ENCODE peak calls at places on chromosomes 3 and 15, in five cellular contexts. One of them, this sample, is unnamed.
A peak's percentile ranks its signal among the peaks of the same experiment; 100 is the strongest.

GRCh38 chr3:55564709-55565108 is 77.6 kb upstream of the WNT5A start:
- DNase-seq in CD8-positive, alpha-beta T cell: no peak
- DNase-seq in GM23338: no peak
- DNase-seq in substantia nigra: no peak
- DNase-seq in stimulated activated CD4-positive, alpha-beta T cell treated with anti-CD3 and anti-CD28 coated beads, Interleukin-15, amount 100 ng/mL, for 24 hours: no peak
- DNase-seq in this sample: no peak

GRCh38 chr15:51907136-51907862 is 64.3 kb downstream of the LEO1 start:
- DNase-seq in CD8-positive, alpha-beta T cell: no peak
- DNase-seq in GM23338: peak; percentile 60
- DNase-seq in substantia nigra: no peak
- DNase-seq in stimulated activated CD4-positive, alpha-beta T cell treated with anti-CD3 and anti-CD28 coated beads, Interleukin-15, amount 100 ng/mL, for 24 hours: no peak
- DNase-seq in this sample: no peak

GRCh38 chr15:100863406-100864198 is 16.0 kb upstream of the ALDH1A3 start:
- DNase-seq in CD8-positive, alpha-beta T cell: no peak
- DNase-seq in GM23338: no peak
- DNase-seq in substantia nigra: peak; percentile 59
- DNase-seq in stimulated activated CD4-positive, alpha-beta T cell treated with anti-CD3 and anti-CD28 coated beads, Interleukin-15, amount 100 ng/mL, for 24 hours: no peak
- DNase-seq in this sample: peak; percentile 58

GRCh38 chr3:187186801-187187421 is 10.4 kb upstream of the RTP1 start:
- DNase-seq in CD8-positive, alpha-beta T cell: no peak
- DNase-seq in GM23338: no peak
- DNase-seq in substantia nigra: no peak
- DNase-seq in stimulated activated CD4-positive, alpha-beta T cell treated with anti-CD3 and anti-CD28 coated beads, Interleukin-15, amount 100 ng/mL, for 24 hours: no peak
- DNase-seq in this sample: no peak

GRCh38 chr3:132135628-132136333 is 101.0 kb upstream of the CPNE4 start:
- DNase-seq in CD8-positive, alpha-beta T cell: no peak
- DNase-seq in GM23338: peak; percentile 31
- DNase-seq in substantia nigra: no peak
- DNase-seq in stimulated activated CD4-positive, alpha-beta T cell treated with anti-CD3 and anti-CD28 coated beads, Interleukin-15, amount 100 ng/mL, for 24 hours: no peak
- DNase-seq in this sample: no peak

GRCh38 chr3:46527239-46527638 is 29.5 kb downstream of the RTP3 start:
- DNase-seq in CD8-positive, alpha-beta T cell: no peak
- DNase-seq in GM23338: no peak
- DNase-seq in substantia nigra: no peak
- DNase-seq in stimulated activated CD4-positive, alpha-beta T cell treated with anti-CD3 and anti-CD28 coated beads, Interleukin-15, amount 100 ng/mL, for 24 hours: no peak
- DNase-seq in this sample: no peak

GRCh38 chr3:183555541-183556081 is at the start of gene KLHL6:
- DNase-seq in CD8-positive, alpha-beta T cell: peak; percentile 71
- DNase-seq in GM23338: no peak
- DNase-seq in substantia nigra: peak; percentile 25
- DNase-seq in stimulated activated CD4-positive, alpha-beta T cell treated with anti-CD3 and anti-CD28 coated beads, Interleukin-15, amount 100 ng/mL, for 24 hours: peak; percentile 83
- DNase-seq in this sample: no peak

GRCh38 chr3:33877187-33877586 is 78.8 kb downstream of the PDCD6IP start:
- DNase-seq in CD8-positive, alpha-beta T cell: no peak
- DNase-seq in GM23338: no peak
- DNase-seq in substantia nigra: no peak
- DNase-seq in stimulated activated CD4-positive, alpha-beta T cell treated with anti-CD3 and anti-CD28 coated beads, Interleukin-15, amount 100 ng/mL, for 24 hours: no peak
- DNase-seq in this sample: no peak

GRCh38 chr15:68450192-68450591 is 18.2 kb upstream of the ITGA11 start:
- DNase-seq in CD8-positive, alpha-beta T cell: no peak
- DNase-seq in GM23338: no peak
- DNase-seq in substantia nigra: no peak
- DNase-seq in stimulated activated CD4-positive, alpha-beta T cell treated with anti-CD3 and anti-CD28 coated beads, Interleukin-15, amount 100 ng/mL, for 24 hours: no peak
- DNase-seq in this sample: no peak

GRCh38 chr15:84398763-84399701 is 163.5 kb downstream of the GOLGA6L4 start:
- DNase-seq in CD8-positive, alpha-beta T cell: no peak
- DNase-seq in GM23338: peak; percentile 4
- DNase-seq in substantia nigra: no peak
- DNase-seq in stimulated activated CD4-positive, alpha-beta T cell treated with anti-CD3 and anti-CD28 coated beads, Interleukin-15, amount 100 ng/mL, for 24 hours: no peak
- DNase-seq in this sample: no peak

GRCh38 chr15:84982301-84982920 is 755 bp downstream of the PDE8A start:
- DNase-seq in CD8-positive, alpha-beta T cell: peak; percentile 61
- DNase-seq in GM23338: peak; percentile 63
- DNase-seq in substantia nigra: peak; percentile 37
- DNase-seq in stimulated activated CD4-positive, alpha-beta T cell treated with anti-CD3 and anti-CD28 coated beads, Interleukin-15, amount 100 ng/mL, for 24 hours: peak; percentile 71
- DNase-seq in this sample: no peak

GRCh38 chr3:16614033-16615031 is 9.1 kb upstream of the DAZL start:
- DNase-seq in CD8-positive, alpha-beta T cell: no peak
- DNase-seq in GM23338: no peak
- DNase-seq in substantia nigra: no peak
- DNase-seq in stimulated activated CD4-positive, alpha-beta T cell treated with anti-CD3 and anti-CD28 coated beads, Interleukin-15, amount 100 ng/mL, for 24 hours: no peak
- DNase-seq in this sample: no peak

GRCh38 chr3:36786921-36787890 is 22.9 kb upstream of the DCLK3 start:
- DNase-seq in CD8-positive, alpha-beta T cell: no peak
- DNase-seq in GM23338: no peak
- DNase-seq in substantia nigra: no peak
- DNase-seq in stimulated activated CD4-positive, alpha-beta T cell treated with anti-CD3 and anti-CD28 coated beads, Interleukin-15, amount 100 ng/mL, for 24 hours: no peak
- DNase-seq in this sample: no peak

GRCh38 chr15:36926422-36926815 is 173.9 kb downstream of the MEIS2 start:
- DNase-seq in CD8-positive, alpha-beta T cell: no peak
- DNase-seq in GM23338: no peak
- DNase-seq in substantia nigra: no peak
- DNase-seq in stimulated activated CD4-positive, alpha-beta T cell treated with anti-CD3 and anti-CD28 coated beads, Interleukin-15, amount 100 ng/mL, for 24 hours: no peak
- DNase-seq in this sample: no peak

GRCh38 chr15:93037341-93038063 is 51.5 kb downstream of the RGMA start:
- DNase-seq in CD8-positive, alpha-beta T cell: no peak
- DNase-seq in GM23338: no peak
- DNase-seq in substantia nigra: peak; percentile 63
- DNase-seq in stimulated activated CD4-positive, alpha-beta T cell treated with anti-CD3 and anti-CD28 coated beads, Interleukin-15, amount 100 ng/mL, for 24 hours: no peak
- DNase-seq in this sample: peak; percentile 68

GRCh38 chr3:163951397-163951987 is 1126.8 kb downstream of the SI start:
- DNase-seq in CD8-positive, alpha-beta T cell: no peak
- DNase-seq in GM23338: peak; percentile 44
- DNase-seq in substantia nigra: no peak
- DNase-seq in stimulated activated CD4-positive, alpha-beta T cell treated with anti-CD3 and anti-CD28 coated beads, Interleukin-15, amount 100 ng/mL, for 24 hours: no peak
- DNase-seq in this sample: no peak

GRCh38 chr3:171354706-171355582 is 105.3 kb downstream of the TNIK start:
- DNase-seq in CD8-positive, alpha-beta T cell: no peak
- DNase-seq in GM23338: no peak
- DNase-seq in substantia nigra: no peak
- DNase-seq in stimulated activated CD4-positive, alpha-beta T cell treated with anti-CD3 and anti-CD28 coated beads, Interleukin-15, amount 100 ng/mL, for 24 hours: no peak
- DNase-seq in this sample: no peak

GRCh38 chr3:44342191-44342790 is 3.7 kb downstream of the TCAIM start:
- DNase-seq in CD8-positive, alpha-beta T cell: no peak
- DNase-seq in GM23338: no peak
- DNase-seq in substantia nigra: no peak
- DNase-seq in stimulated activated CD4-positive, alpha-beta T cell treated with anti-CD3 and anti-CD28 coated beads, Interleukin-15, amount 100 ng/mL, for 24 hours: no peak
- DNase-seq in this sample: no peak

GRCh38 chr15:37217567-37217966 is 117.2 kb upstream of the MEIS2 start:
- DNase-seq in CD8-positive, alpha-beta T cell: no peak
- DNase-seq in GM23338: no peak
- DNase-seq in substantia nigra: no peak
- DNase-seq in stimulated activated CD4-positive, alpha-beta T cell treated with anti-CD3 and anti-CD28 coated beads, Interleukin-15, amount 100 ng/mL, for 24 hours: no peak
- DNase-seq in this sample: no peak

GRCh38 chr3:170802164-170803151 is 67.5 kb downstream of the RPL22L1 start:
- DNase-seq in CD8-positive, alpha-beta T cell: no peak
- DNase-seq in GM23338: no peak
- DNase-seq in substantia nigra: no peak
- DNase-seq in stimulated activated CD4-positive, alpha-beta T cell treated with anti-CD3 and anti-CD28 coated beads, Interleukin-15, amount 100 ng/mL, for 24 hours: no peak
- DNase-seq in this sample: no peak

GRCh38 chr3:11654166-11654565 is 10.5 kb upstream of the VGLL4 start:
- DNase-seq in CD8-positive, alpha-beta T cell: no peak
- DNase-seq in GM23338: peak; percentile 36
- DNase-seq in substantia nigra: no peak
- DNase-seq in stimulated activated CD4-positive, alpha-beta T cell treated with anti-CD3 and anti-CD28 coated beads, Interleukin-15, amount 100 ng/mL, for 24 hours: no peak
- DNase-seq in this sample: no peak

GRCh38 chr3:52522651-52523251 is 10.9 kb downstream of the NT5DC2 start:
- DNase-seq in CD8-positive, alpha-beta T cell: no peak
- DNase-seq in GM23338: no peak
- DNase-seq in substantia nigra: no peak
- DNase-seq in stimulated activated CD4-positive, alpha-beta T cell treated with anti-CD3 and anti-CD28 coated beads, Interleukin-15, amount 100 ng/mL, for 24 hours: no peak
- DNase-seq in this sample: no peak

GRCh38 chr3:3200632-3201212 is 21.2 kb upstream of the CRBN start:
- DNase-seq in CD8-positive, alpha-beta T cell: peak; percentile 31
- DNase-seq in GM23338: peak; percentile 85
- DNase-seq in substantia nigra: peak; percentile 28
- DNase-seq in stimulated activated CD4-positive, alpha-beta T cell treated with anti-CD3 and anti-CD28 coated beads, Interleukin-15, amount 100 ng/mL, for 24 hours: peak; percentile 19
- DNase-seq in this sample: no peak

GRCh38 chr3:12046406-12046805 is 42.2 kb downstream of the SYN2 start:
- DNase-seq in CD8-positive, alpha-beta T cell: no peak
- DNase-seq in GM23338: peak; percentile 33
- DNase-seq in substantia nigra: no peak
- DNase-seq in stimulated activated CD4-positive, alpha-beta T cell treated with anti-CD3 and anti-CD28 coated beads, Interleukin-15, amount 100 ng/mL, for 24 hours: no peak
- DNase-seq in this sample: no peak

GRCh38 chr3:188448813-188449212 is 294.9 kb downstream of the LPP start:
- DNase-seq in CD8-positive, alpha-beta T cell: no peak
- DNase-seq in GM23338: no peak
- DNase-seq in substantia nigra: no peak
- DNase-seq in stimulated activated CD4-positive, alpha-beta T cell treated with anti-CD3 and anti-CD28 coated beads, Interleukin-15, amount 100 ng/mL, for 24 hours: no peak
- DNase-seq in this sample: no peak

GRCh38 chr3:111695584-111696213 is 100.6 kb upstream of the ZBED2 start:
- DNase-seq in CD8-positive, alpha-beta T cell: no peak
- DNase-seq in GM23338: no peak
- DNase-seq in substantia nigra: no peak
- DNase-seq in stimulated activated CD4-positive, alpha-beta T cell treated with anti-CD3 and anti-CD28 coated beads, Interleukin-15, amount 100 ng/mL, for 24 hours: peak; percentile 46
- DNase-seq in this sample: no peak

GRCh38 chr3:124814620-124815421 is 72.3 kb downstream of the ITGB5 start:
- DNase-seq in CD8-positive, alpha-beta T cell: no peak
- DNase-seq in GM23338: no peak
- DNase-seq in substantia nigra: no peak
- DNase-seq in stimulated activated CD4-positive, alpha-beta T cell treated with anti-CD3 and anti-CD28 coated beads, Interleukin-15, amount 100 ng/mL, for 24 hours: no peak
- DNase-seq in this sample: no peak

GRCh38 chr3:151816091-151816604 is 2.2 kb downstream of the AADAC start:
- DNase-seq in CD8-positive, alpha-beta T cell: no peak
- DNase-seq in GM23338: peak; percentile 7
- DNase-seq in substantia nigra: no peak
- DNase-seq in stimulated activated CD4-positive, alpha-beta T cell treated with anti-CD3 and anti-CD28 coated beads, Interleukin-15, amount 100 ng/mL, for 24 hours: no peak
- DNase-seq in this sample: no peak

GRCh38 chr3:135784557-135784956 is 181.0 kb upstream of the PPP2R3A start:
- DNase-seq in CD8-positive, alpha-beta T cell: no peak
- DNase-seq in GM23338: no peak
- DNase-seq in substantia nigra: peak; percentile 12
- DNase-seq in stimulated activated CD4-positive, alpha-beta T cell treated with anti-CD3 and anti-CD28 coated beads, Interleukin-15, amount 100 ng/mL, for 24 hours: no peak
- DNase-seq in this sample: no peak

GRCh38 chr3:71599416-71599815 is 15.9 kb upstream of the FOXP1 start:
- DNase-seq in CD8-positive, alpha-beta T cell: no peak
- DNase-seq in GM23338: no peak
- DNase-seq in substantia nigra: no peak
- DNase-seq in stimulated activated CD4-positive, alpha-beta T cell treated with anti-CD3 and anti-CD28 coated beads, Interleukin-15, amount 100 ng/mL, for 24 hours: no peak
- DNase-seq in this sample: no peak

GRCh38 chr15:50697109-50697797 is 10.7 kb upstream of the TRPM7 start:
- DNase-seq in CD8-positive, alpha-beta T cell: no peak
- DNase-seq in GM23338: no peak
- DNase-seq in substantia nigra: no peak
- DNase-seq in stimulated activated CD4-positive, alpha-beta T cell treated with anti-CD3 and anti-CD28 coated beads, Interleukin-15, amount 100 ng/mL, for 24 hours: no peak
- DNase-seq in this sample: no peak

GRCh38 chr3:1275495-1275894 is 182.7 kb downstream of the CNTN6 start:
- DNase-seq in CD8-positive, alpha-beta T cell: no peak
- DNase-seq in GM23338: peak; percentile 71
- DNase-seq in substantia nigra: no peak
- DNase-seq in stimulated activated CD4-positive, alpha-beta T cell treated with anti-CD3 and anti-CD28 coated beads, Interleukin-15, amount 100 ng/mL, for 24 hours: peak; percentile 1
- DNase-seq in this sample: peak; percentile 0